ENCODE peak calls at places on chromosomes 16 and 17, in nine cellular contexts. D is ovary, P is stomach, R is adrenal gland, A is sigmoid colon, Q is HCT116, M is esophagus muscularis mucosa, W is body of pancreas, T is prostate gland. X is an unnamed sample.

GRCh38 chr17:38455288-38455915 is 27.1 kb downstream of the ARHGAP23 start:
- DNase-seq in D (no peak), P (no peak), R (no peak), A (no peak), Q (no peak), M (no peak), W (no peak), T (peak; percentile 27), X (no peak)

GRCh38 chr17:2926019-2926650 is 129.9 kb downstream of the RAP1GAP2 start:
- DNase-seq in D (no peak), P (no peak), R (peak; percentile 83), A (no peak), Q (no peak), M (no peak), W (no peak), T (no peak), X (no peak)

GRCh38 chr16:86924537-86924936 is 346.2 kb downstream of the FOXL1 start:
- DNase-seq in D (no peak), P (no peak), R (no peak), A (no peak), Q (no peak), M (no peak), W (no peak), T (no peak), X (no peak)

GRCh38 chr16:3157229-3158013 is 22.6 kb downstream of the ZNF213 start:
- DNase-seq in D (peak; percentile 86), P (peak; percentile 72), R (peak; percentile 89), A (peak; percentile 82), Q (peak; percentile 90), M (no peak), W (peak; percentile 73), T (peak; percentile 39), X (no peak)

GRCh38 chr17:81246679-81247338 is 7.7 kb downstream of the NDUFAF8 start:
- DNase-seq in D (no peak), P (no peak), R (no peak), A (no peak), Q (no peak), M (no peak), W (no peak), T (no peak), X (no peak)

GRCh38 chr16:28910046-28911031 is 14.7 kb downstream of the RABEP2 start:
- DNase-seq in D (no peak), P (no peak), R (no peak), A (no peak), Q (peak; percentile 44), M (no peak), W (no peak), T (no peak), X (no peak)

GRCh38 chr17:6995500-6996255 is at the start of gene ALOX12:
- DNase-seq in D (peak; percentile 61), P (peak; percentile 49), R (no peak), A (no peak), Q (no peak), M (no peak), W (no peak), T (peak; percentile 45), X (no peak)

GRCh38 chr16:48614759-48615158 is 4.8 kb upstream of the N4BP1 start:
- DNase-seq in D (no peak), P (peak; percentile 9), R (peak; percentile 39), A (no peak), Q (no peak), M (no peak), W (no peak), T (no peak), X (no peak)

GRCh38 chr16:11005611-11005975 is 61.2 kb downstream of the CLEC16A start:
- DNase-seq in D (no peak), P (no peak), R (no peak), A (no peak), Q (no peak), M (no peak), W (no peak), T (no peak), X (no peak)

GRCh38 chr16:71880176-71880575 is 3.8 kb downstream of the ZNF821 start:
- DNase-seq in D (no peak), P (no peak), R (no peak), A (no peak), Q (no peak), M (no peak), W (no peak), T (no peak), X (no peak)

GRCh38 chr17:75159196-75160031 is 5.1 kb upstream of the JPT1 start:
- DNase-seq in D (no peak), P (peak; percentile 25), R (peak; percentile 47), A (no peak), Q (peak; percentile 59), M (no peak), W (no peak), T (no peak), X (peak; percentile 3)

GRCh38 chr17:4165301-4166010 is 22.5 kb downstream of the CYB5D2 start:
- DNase-seq in D (no peak), P (no peak), R (no peak), A (no peak), Q (no peak), M (no peak), W (no peak), T (no peak), X (no peak)

GRCh38 chr16:83626204-83626603 is 181.6 kb upstream of the HSBP1 start:
- DNase-seq in D (no peak), P (no peak), R (no peak), A (no peak), Q (no peak), M (peak; percentile 79), W (no peak), T (no peak), X (no peak)

GRCh38 chr17:71071837-71072236 is 902.5 kb downstream of the KCNJ2 start:
- DNase-seq in D (no peak), P (no peak), R (no peak), A (no peak), Q (peak; percentile 98), M (no peak), W (no peak), T (no peak), X (no peak)

GRCh38 chr16:80610489-80611156 is 69.8 kb downstream of the DYNLRB2 start:
- DNase-seq in D (no peak), P (no peak), R (no peak), A (no peak), Q (no peak), M (no peak), W (no peak), T (no peak), X (no peak)

GRCh38 chr17:9174779-9175574 is 153.7 kb downstream of the NTN1 start:
- DNase-seq in D (no peak), P (peak; percentile 56), R (no peak), A (no peak), Q (no peak), M (no peak), W (no peak), T (no peak), X (peak; percentile 43)

DNA sequence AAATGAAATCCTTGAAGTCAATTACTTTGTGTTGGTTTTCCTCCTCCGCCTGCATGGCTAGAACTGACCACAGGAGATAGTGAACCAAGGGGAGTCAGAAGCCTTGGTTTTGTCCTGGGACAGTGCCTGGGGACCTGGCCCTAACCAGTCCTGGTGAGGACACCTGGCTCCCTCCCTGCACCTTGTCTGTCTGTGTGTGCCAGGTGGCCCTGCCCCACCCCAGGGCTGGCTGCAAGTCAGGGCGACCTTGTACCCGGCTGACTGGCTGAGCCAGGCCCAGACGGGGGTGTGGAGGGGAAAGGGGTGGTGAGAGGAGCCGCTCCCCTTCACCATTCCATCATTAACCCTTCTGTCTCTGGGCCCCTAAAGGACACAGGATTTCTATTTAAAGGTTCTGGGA is 3.4 kb downstream of the RAPGEFL1 start:
- DNase-seq in D (no peak), P (peak; percentile 81), R (no peak), A (no peak), Q (no peak), M (no peak), W (peak; percentile 61), T (peak; percentile 48), X (peak; percentile 86)
- TF ChIP-seq POLR2A in D (no peak), P (no peak), R (no peak), A (peak; percentile 76), Q (no peak), M (no peak), W (no peak), T (peak; percentile 62), X (no peak)

GRCh38 chr16:75113541-75114121 is 2.9 kb downstream of the LDHD start:
- DNase-seq in D (peak; percentile 35), P (no peak), R (no peak), A (no peak), Q (no peak), M (no peak), W (no peak), T (no peak), X (no peak)
- H3K4me1 ChIP-seq in D (peaks cover 33% of the 10 kb centered on the region), P (peaks cover 56% of the 10 kb centered on the region), R (peaks cover 54% of the 10 kb centered on the region), A (peaks cover 38% of the 10 kb centered on the region), Q (peaks cover 32% of the 10 kb centered on the region), M (peaks cover 57% of the 10 kb centered on the region), W (peaks cover 51% of the 10 kb centered on the region), T (no peaks in the 10 kb centered on the region), X (peaks cover 60% of the 10 kb centered on the region)

GRCh38 chr17:60392845-60393702 is 1.1 kb upstream of the USP32 start:
- DNase-seq in D (no peak), P (peak; percentile 63), R (peak; percentile 81), A (peak; percentile 70), Q (peak; percentile 24), M (no peak), W (peak; percentile 61), T (peak; percentile 44), X (no peak)
- TF ChIP-seq POLR2A in D (no peak), P (no peak), R (no peak), A (no peak), Q (no peak), M (no peak), W (no peak), T (no peak), X (no peak)

GRCh38 chr17:36938566-36939058 is 1.3 kb downstream of the LHX1 start:
- DNase-seq in D (no peak), P (no peak), R (no peak), A (no peak), Q (no peak), M (no peak), W (no peak), T (no peak), X (no peak)
- H3K4me1 ChIP-seq in D (peaks cover 14% of the 10 kb centered on the region), P (peaks cover 73% of the 10 kb centered on the region), R (peaks cover 41% of the 10 kb centered on the region), A (peaks cover 64% of the 10 kb centered on the region), Q (peaks cover 2% of the 10 kb centered on the region), M (peaks cover 72% of the 10 kb centered on the region), W (peaks cover 78% of the 10 kb centered on the region), T (no peaks in the 10 kb centered on the region), X (no peaks in the 10 kb centered on the region)

DNA sequence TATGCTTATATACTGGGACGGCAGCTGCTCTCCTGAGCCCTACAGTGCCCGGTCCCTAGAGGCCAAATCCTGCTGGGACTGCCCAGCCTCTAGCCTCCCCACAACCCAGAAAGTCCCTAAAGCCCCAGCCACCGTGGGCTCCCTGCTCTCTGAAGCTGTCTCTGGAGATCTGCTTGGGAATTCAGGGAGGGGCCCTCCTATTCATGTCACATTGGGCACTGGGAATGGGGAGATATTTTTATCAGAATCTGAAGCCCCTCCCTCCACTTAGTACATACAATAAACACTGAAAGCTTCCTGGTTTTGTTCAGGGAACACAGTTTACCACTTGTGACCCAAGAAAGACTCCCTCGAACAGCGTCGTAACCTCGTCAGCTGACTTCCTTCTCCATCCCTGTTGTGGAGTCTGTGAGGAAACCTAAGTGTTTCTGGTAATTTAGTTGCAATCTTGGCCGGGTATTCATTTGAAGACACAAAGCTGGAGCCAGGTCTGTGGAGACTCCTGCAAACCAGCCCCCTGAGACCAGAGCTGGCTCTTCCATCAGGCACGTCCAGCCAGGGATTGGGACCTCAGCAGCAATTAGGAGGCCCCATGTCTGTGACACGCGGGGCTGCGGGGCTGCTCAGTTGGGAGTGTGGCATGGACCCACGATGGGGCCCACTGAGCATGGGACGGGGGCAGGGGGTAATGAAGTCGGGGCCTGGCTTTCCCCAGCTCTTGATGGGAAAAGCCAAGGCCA is 38.5 kb downstream of the PGS1 start:
- DNase-seq in D (no peak), P (no peak), R (peak; percentile 67), A (peak; percentile 85), Q (no peak), M (no peak), W (no peak), T (no peak), X (no peak)
- TF ChIP-seq POLR2A in D (no peak), P (no peak), R (no peak), A (peak; percentile 17), Q (no peak), M (no peak), W (peak; percentile 34), T (no peak), X (peak; percentile 37)